ENCODE peak calls at places on chromosomes 5 and 9, in seven cellular contexts. O is type B pancreatic cell; B is anterior cingulate cortex; T is neural crest cell; X is smooth muscle cell of the brain vasculature; S is stimulated activated naive CD4-positive, alpha-beta T cell treated with Interleukin-2 at 50 U/mL for 16 hours; L is midbrain. Y is an unnamed sample.

GRCh38 chr5:140243855-140244254 is 59.0 kb downstream of the PFDN1 start:
- DNase-seq in S (no peak), O (no peak), T (no peak), L (no peak), X (no peak), B (no peak), Y (no peak)

GRCh38 chr9:76866689-76867088 is 39.2 kb downstream of the PRUNE2 start:
- DNase-seq in S (no peak), B (no peak), X (no peak), T (no peak), L (no peak), O (no peak), Y (peak)

GRCh38 chr5:76874088-76874581 is 24.3 kb downstream of the S100Z start:
- DNase-seq in X (no peak), O (no peak), L (no peak), B (no peak), T (no peak), S (no peak), Y (no peak)

GRCh38 chr9:108478431-108478837 is 377.4 kb downstream of the ACTL7B start:
- DNase-seq in S (no peak), B (no peak), O (no peak), T (no peak), X (no peak), L (no peak), Y (peak)

GRCh38 chr5:140259509-140259908 is 43.4 kb downstream of the PFDN1 start:
- DNase-seq in O (no peak), B (no peak), T (no peak), L (no peak), X (no peak), S (no peak), Y (no peak)

GRCh38 chr9:110979636-110980035 is 58.6 kb downstream of the LPAR1 start:
- DNase-seq in O (no peak), S (no peak), T (no peak), L (no peak), B (no peak), X (no peak), Y (no peak)

GRCh38 chr5:110790673-110791072 is 51.9 kb downstream of the SLC25A46 start:
- DNase-seq in S (no peak), O (no peak), L (no peak), T (no peak), B (no peak), X (no peak), Y (no peak)

GRCh38 chr5:23221838-23222237 is 285.6 kb upstream of the PRDM9 start:
- DNase-seq in X (no peak), B (no peak), S (no peak), L (no peak), T (no peak), O (no peak), Y (no peak)

GRCh38 chr5:33008751-33009418 is 297.8 kb downstream of the NPR3 start:
- DNase-seq in T (no peak), B (no peak), L (no peak), O (no peak), S (no peak), X (no peak), Y (no peak)